ENCODE peak calls at places on chromosome 1, in six cellular contexts. One of them, this sample, is unnamed.

GRCh38 chr1:177246710-177247588 is 76.2 kb downstream of the BRINP2 start:
- DNase-seq in CD4-positive, alpha-beta memory T cell: no peak
- DNase-seq in neural progenitor cell: peak; percentile 28
- DNase-seq in CD8-positive, alpha-beta T cell: no peak
- DNase-seq in GM23248: peak; percentile 36
- DNase-seq in right lobe of liver: no peak
- DNase-seq in this sample: no peak

GRCh38 chr1:45410850-45411509 is 70.7 kb upstream of the MUTYH start:
- DNase-seq in GM23248: peak; percentile 28
- DNase-seq in CD8-positive, alpha-beta T cell: no peak
- DNase-seq in neural progenitor cell: no peak
- DNase-seq in right lobe of liver: no peak
- DNase-seq in CD4-positive, alpha-beta memory T cell: no peak
- DNase-seq in this sample: no peak

GRCh38 chr1:8689431-8690252 is 127.8 kb downstream of the RERE start:
- DNase-seq in CD8-positive, alpha-beta T cell: no peak
- DNase-seq in GM23248: no peak
- DNase-seq in CD4-positive, alpha-beta memory T cell: no peak
- DNase-seq in right lobe of liver: no peak
- DNase-seq in neural progenitor cell: no peak
- DNase-seq in this sample: no peak

GRCh38 chr1:219215477-219215876 is 41.8 kb downstream of the LYPLAL1 start:
- DNase-seq in CD4-positive, alpha-beta memory T cell: no peak
- DNase-seq in neural progenitor cell: no peak
- DNase-seq in CD8-positive, alpha-beta T cell: no peak
- DNase-seq in GM23248: no peak
- DNase-seq in right lobe of liver: no peak
- DNase-seq in this sample: no peak

GRCh38 chr1:208252126-208252853 is 8.1 kb upstream of the PLXNA2 start:
- DNase-seq in CD8-positive, alpha-beta T cell: no peak
- DNase-seq in GM23248: peak; percentile 17
- DNase-seq in CD4-positive, alpha-beta memory T cell: no peak
- DNase-seq in right lobe of liver: peak; percentile 63
- DNase-seq in neural progenitor cell: peak; percentile 49
- DNase-seq in this sample: no peak

GRCh38 chr1:226001852-226002666 is 2.9 kb upstream of the SDE2 start:
- DNase-seq in GM23248: peak; percentile 81
- DNase-seq in neural progenitor cell: no peak
- DNase-seq in CD8-positive, alpha-beta T cell: peak; percentile 21
- DNase-seq in right lobe of liver: peak; percentile 69
- DNase-seq in CD4-positive, alpha-beta memory T cell: peak; percentile 69
- DNase-seq in this sample: no peak

GRCh38 chr1:22880174-22880601 is 92.5 kb downstream of the LACTBL1 start:
- DNase-seq in right lobe of liver: no peak
- DNase-seq in GM23248: peak; percentile 56
- DNase-seq in CD8-positive, alpha-beta T cell: no peak
- DNase-seq in neural progenitor cell: no peak
- DNase-seq in CD4-positive, alpha-beta memory T cell: no peak
- DNase-seq in this sample: no peak

GRCh38 chr1:5968161-5968736 is 24.0 kb downstream of the NPHP4 start:
- DNase-seq in GM23248: no peak
- DNase-seq in CD4-positive, alpha-beta memory T cell: no peak
- DNase-seq in right lobe of liver: no peak
- DNase-seq in neural progenitor cell: no peak
- DNase-seq in CD8-positive, alpha-beta T cell: no peak
- DNase-seq in this sample: no peak

GRCh38 chr1:32724678-32725594 is 22.4 kb upstream of the SYNC start:
- DNase-seq in CD8-positive, alpha-beta T cell: no peak
- DNase-seq in CD4-positive, alpha-beta memory T cell: no peak
- DNase-seq in right lobe of liver: no peak
- DNase-seq in neural progenitor cell: peak; percentile 41
- DNase-seq in GM23248: peak; percentile 97
- DNase-seq in this sample: peak; percentile 85

GRCh38 chr1:41672173-41672572 is 187.7 kb upstream of the EDN2 start:
- DNase-seq in neural progenitor cell: no peak
- DNase-seq in right lobe of liver: no peak
- DNase-seq in CD4-positive, alpha-beta memory T cell: no peak
- DNase-seq in CD8-positive, alpha-beta T cell: no peak
- DNase-seq in GM23248: peak; percentile 86
- DNase-seq in this sample: peak; percentile 85

GRCh38 chr1:8214501-8215173 is 103.3 kb upstream of the SLC45A1 start:
- DNase-seq in CD8-positive, alpha-beta T cell: no peak
- DNase-seq in CD4-positive, alpha-beta memory T cell: no peak
- DNase-seq in right lobe of liver: no peak
- DNase-seq in GM23248: no peak
- DNase-seq in neural progenitor cell: no peak
- DNase-seq in this sample: no peak

GRCh38 chr1:65079941-65080340 is 68.1 kb upstream of the AK4 start:
- DNase-seq in GM23248: peak; percentile 74
- DNase-seq in CD8-positive, alpha-beta T cell: no peak
- DNase-seq in CD4-positive, alpha-beta memory T cell: no peak
- DNase-seq in right lobe of liver: no peak
- DNase-seq in neural progenitor cell: no peak
- DNase-seq in this sample: no peak

GRCh38 chr1:13588946-13589345 is 5.3 kb downstream of the PDPN start:
- DNase-seq in CD4-positive, alpha-beta memory T cell: no peak
- DNase-seq in neural progenitor cell: no peak
- DNase-seq in right lobe of liver: no peak
- DNase-seq in GM23248: no peak
- DNase-seq in CD8-positive, alpha-beta T cell: no peak
- DNase-seq in this sample: no peak

GRCh38 chr1:182569939-182570610 is 19.0 kb downstream of the RNASEL start:
- DNase-seq in CD4-positive, alpha-beta memory T cell: no peak
- DNase-seq in CD8-positive, alpha-beta T cell: no peak
- DNase-seq in right lobe of liver: no peak
- DNase-seq in neural progenitor cell: no peak
- DNase-seq in GM23248: no peak
- DNase-seq in this sample: no peak

GRCh38 chr1:83832194-83832593 is 166.7 kb downstream of the TTLL7 start:
- DNase-seq in neural progenitor cell: no peak
- DNase-seq in CD8-positive, alpha-beta T cell: no peak
- DNase-seq in right lobe of liver: no peak
- DNase-seq in CD4-positive, alpha-beta memory T cell: no peak
- DNase-seq in GM23248: no peak
- DNase-seq in this sample: no peak

GRCh38 chr1:225329041-225329440 is 98.8 kb downstream of the LBR start:
- DNase-seq in right lobe of liver: no peak
- DNase-seq in CD4-positive, alpha-beta memory T cell: no peak
- DNase-seq in GM23248: no peak
- DNase-seq in CD8-positive, alpha-beta T cell: no peak
- DNase-seq in neural progenitor cell: no peak
- DNase-seq in this sample: no peak

GRCh38 chr1:200410566-200410878 is 686 bp upstream of the ZNF281 start:
- DNase-seq in GM23248: peak; percentile 33
- DNase-seq in CD8-positive, alpha-beta T cell: no peak
- DNase-seq in neural progenitor cell: peak; percentile 52
- DNase-seq in right lobe of liver: no peak
- DNase-seq in CD4-positive, alpha-beta memory T cell: peak; percentile 39
- DNase-seq in this sample: no peak

GRCh38 chr1:19010995-19011696 is 54.7 kb upstream of the IFFO2 start:
- DNase-seq in right lobe of liver: peak; percentile 84
- DNase-seq in CD4-positive, alpha-beta memory T cell: peak; percentile 44
- DNase-seq in CD8-positive, alpha-beta T cell: peak; percentile 51
- DNase-seq in neural progenitor cell: peak; percentile 55
- DNase-seq in GM23248: peak; percentile 99
- DNase-seq in this sample: peak; percentile 90

GRCh38 chr1:63774617-63775417 is 1.0 kb downstream of the ROR1 start:
- DNase-seq in CD8-positive, alpha-beta T cell: no peak
- DNase-seq in right lobe of liver: peak; percentile 57
- DNase-seq in CD4-positive, alpha-beta memory T cell: peak; percentile 6
- DNase-seq in neural progenitor cell: peak; percentile 94
- DNase-seq in GM23248: peak; percentile 75
- DNase-seq in this sample: no peak

GRCh38 chr1:230176871-230177411 is 109.9 kb downstream of the GALNT2 start:
- DNase-seq in neural progenitor cell: peak; percentile 62
- DNase-seq in CD4-positive, alpha-beta memory T cell: no peak
- DNase-seq in right lobe of liver: no peak
- DNase-seq in CD8-positive, alpha-beta T cell: no peak
- DNase-seq in GM23248: peak; percentile 68
- DNase-seq in this sample: no peak

GRCh38 chr1:111192643-111193519 is 7.6 kb downstream of the DENND2D start:
- DNase-seq in GM23248: peak; percentile 41
- DNase-seq in CD4-positive, alpha-beta memory T cell: no peak
- DNase-seq in neural progenitor cell: no peak
- DNase-seq in CD8-positive, alpha-beta T cell: no peak
- DNase-seq in right lobe of liver: no peak
- DNase-seq in this sample: no peak

GRCh38 chr1:51858892-51859291 is 19.6 kb downstream of the NRDC start:
- DNase-seq in GM23248: no peak
- DNase-seq in neural progenitor cell: no peak
- DNase-seq in CD8-positive, alpha-beta T cell: no peak
- DNase-seq in right lobe of liver: no peak
- DNase-seq in CD4-positive, alpha-beta memory T cell: no peak
- DNase-seq in this sample: no peak

GRCh38 chr1:94236630-94237290 is 624 bp downstream of the ARHGAP29 start:
- DNase-seq in GM23248: peak; percentile 71
- DNase-seq in CD8-positive, alpha-beta T cell: no peak
- DNase-seq in CD4-positive, alpha-beta memory T cell: no peak
- DNase-seq in right lobe of liver: peak; percentile 61
- DNase-seq in neural progenitor cell: peak; percentile 70
- DNase-seq in this sample: no peak

GRCh38 chr1:106037526-106037925 is 1018.9 kb upstream of the PRMT6 start:
- DNase-seq in neural progenitor cell: no peak
- DNase-seq in CD4-positive, alpha-beta memory T cell: no peak
- DNase-seq in CD8-positive, alpha-beta T cell: no peak
- DNase-seq in right lobe of liver: no peak
- DNase-seq in GM23248: no peak
- DNase-seq in this sample: no peak

GRCh38 chr1:18528616-18529015 is 47.9 kb downstream of the KLHDC7A start:
- DNase-seq in neural progenitor cell: no peak
- DNase-seq in right lobe of liver: no peak
- DNase-seq in GM23248: no peak
- DNase-seq in CD8-positive, alpha-beta T cell: no peak
- DNase-seq in CD4-positive, alpha-beta memory T cell: no peak
- DNase-seq in this sample: no peak

GRCh38 chr1:2807036-2807435 is 5.5 kb upstream of the TTC34 start:
- DNase-seq in right lobe of liver: peak; percentile 25
- DNase-seq in CD8-positive, alpha-beta T cell: no peak
- DNase-seq in neural progenitor cell: no peak
- DNase-seq in CD4-positive, alpha-beta memory T cell: no peak
- DNase-seq in GM23248: no peak
- DNase-seq in this sample: no peak

GRCh38 chr1:2808386-2808705 is 6.9 kb upstream of the TTC34 start:
- DNase-seq in CD4-positive, alpha-beta memory T cell: no peak
- DNase-seq in neural progenitor cell: no peak
- DNase-seq in right lobe of liver: no peak
- DNase-seq in CD8-positive, alpha-beta T cell: no peak
- DNase-seq in GM23248: no peak
- DNase-seq in this sample: no peak

GRCh38 chr1:2808831-2809605 is 7.5 kb upstream of the TTC34 start:
- DNase-seq in CD4-positive, alpha-beta memory T cell: no peak
- DNase-seq in right lobe of liver: no peak
- DNase-seq in neural progenitor cell: no peak
- DNase-seq in CD8-positive, alpha-beta T cell: no peak
- DNase-seq in GM23248: no peak
- DNase-seq in this sample: no peak

GRCh38 chr1:2809656-2810055 is 8.2 kb upstream of the TTC34 start:
- DNase-seq in right lobe of liver: no peak
- DNase-seq in CD4-positive, alpha-beta memory T cell: no peak
- DNase-seq in neural progenitor cell: no peak
- DNase-seq in CD8-positive, alpha-beta T cell: no peak
- DNase-seq in GM23248: no peak
- DNase-seq in this sample: no peak

GRCh38 chr1:2807678-2808385 is 6.3 kb upstream of the TTC34 start:
- DNase-seq in CD4-positive, alpha-beta memory T cell: no peak
- DNase-seq in CD8-positive, alpha-beta T cell: no peak
- DNase-seq in neural progenitor cell: no peak
- DNase-seq in right lobe of liver: no peak
- DNase-seq in GM23248: no peak
- DNase-seq in this sample: no peak
- H3K9me3 ChIP-seq in CD4-positive, alpha-beta memory T cell: no peaks in the 10 kb centered on the region
- H3K9me3 ChIP-seq in CD8-positive, alpha-beta T cell: no peaks in the 10 kb centered on the region
- H3K9me3 ChIP-seq in neural progenitor cell: no peaks in the 10 kb centered on the region
- H3K9me3 ChIP-seq in right lobe of liver: no peaks in the 10 kb centered on the region
- H3K9me3 ChIP-seq in GM23248: no peaks in the 10 kb centered on the region
- H3K9me3 ChIP-seq in this sample: peaks cover 4% of the 10 kb centered on the region

GRCh38 chr1:164605254-164606091 is 46.5 kb downstream of the PBX1 start:
- DNase-seq in CD8-positive, alpha-beta T cell: no peak
- DNase-seq in CD4-positive, alpha-beta memory T cell: no peak
- DNase-seq in GM23248: no peak
- DNase-seq in right lobe of liver: no peak
- DNase-seq in neural progenitor cell: peak; percentile 66
- DNase-seq in this sample: no peak

GRCh38 chr1:164602142-164602429 is 43.1 kb downstream of the PBX1 start:
- DNase-seq in GM23248: peak; percentile 24
- DNase-seq in CD8-positive, alpha-beta T cell: no peak
- DNase-seq in CD4-positive, alpha-beta memory T cell: no peak
- DNase-seq in neural progenitor cell: no peak
- DNase-seq in right lobe of liver: no peak
- DNase-seq in this sample: no peak

GRCh38 chr1:164604541-164604940 is 45.6 kb downstream of the PBX1 start:
- DNase-seq in GM23248: peak; percentile 63
- DNase-seq in right lobe of liver: no peak
- DNase-seq in CD8-positive, alpha-beta T cell: no peak
- DNase-seq in CD4-positive, alpha-beta memory T cell: no peak
- DNase-seq in neural progenitor cell: no peak
- DNase-seq in this sample: no peak

GRCh38 chr1:164601399-164602141 is 42.6 kb downstream of the PBX1 start:
- DNase-seq in CD4-positive, alpha-beta memory T cell: no peak
- DNase-seq in CD8-positive, alpha-beta T cell: no peak
- DNase-seq in neural progenitor cell: no peak
- DNase-seq in right lobe of liver: no peak
- DNase-seq in GM23248: no peak
- DNase-seq in this sample: no peak

GRCh38 chr1:164602480-164603093 is 43.6 kb downstream of the PBX1 start:
- DNase-seq in GM23248: peak; percentile 74
- DNase-seq in neural progenitor cell: peak; percentile 81
- DNase-seq in CD4-positive, alpha-beta memory T cell: no peak
- DNase-seq in CD8-positive, alpha-beta T cell: no peak
- DNase-seq in right lobe of liver: no peak
- DNase-seq in this sample: no peak
- H3K4me3 ChIP-seq in GM23248: peak overlapping the region; percentile 60
- H3K4me3 ChIP-seq in neural progenitor cell: peak overlapping the region; percentile 31
- H3K4me3 ChIP-seq in CD4-positive, alpha-beta memory T cell: no peak overlapping the region
- H3K4me3 ChIP-seq in CD8-positive, alpha-beta T cell: no peak overlapping the region
- H3K4me3 ChIP-seq in right lobe of liver: no peak overlapping the region
- H3K4me3 ChIP-seq in this sample: no peak overlapping the region

GRCh38 chr1:9892563-9893528 is 17.2 kb downstream of the CTNNBIP1 start:
- DNase-seq in neural progenitor cell: peak; percentile 65
- DNase-seq in CD4-positive, alpha-beta memory T cell: no peak
- DNase-seq in GM23248: peak; percentile 94
- DNase-seq in CD8-positive, alpha-beta T cell: no peak
- DNase-seq in right lobe of liver: peak; percentile 48
- DNase-seq in this sample: no peak
- H3K4me1 ChIP-seq in neural progenitor cell: peaks cover 48% of the 10 kb centered on the region
- H3K4me1 ChIP-seq in CD4-positive, alpha-beta memory T cell: no peaks in the 10 kb centered on the region
- H3K4me1 ChIP-seq in GM23248: peaks cover 42% of the 10 kb centered on the region
- H3K4me1 ChIP-seq in CD8-positive, alpha-beta T cell: no peaks in the 10 kb centered on the region
- H3K4me1 ChIP-seq in right lobe of liver: no peaks in the 10 kb centered on the region
- H3K4me1 ChIP-seq in this sample: peaks cover 56% of the 10 kb centered on the region

DNA sequence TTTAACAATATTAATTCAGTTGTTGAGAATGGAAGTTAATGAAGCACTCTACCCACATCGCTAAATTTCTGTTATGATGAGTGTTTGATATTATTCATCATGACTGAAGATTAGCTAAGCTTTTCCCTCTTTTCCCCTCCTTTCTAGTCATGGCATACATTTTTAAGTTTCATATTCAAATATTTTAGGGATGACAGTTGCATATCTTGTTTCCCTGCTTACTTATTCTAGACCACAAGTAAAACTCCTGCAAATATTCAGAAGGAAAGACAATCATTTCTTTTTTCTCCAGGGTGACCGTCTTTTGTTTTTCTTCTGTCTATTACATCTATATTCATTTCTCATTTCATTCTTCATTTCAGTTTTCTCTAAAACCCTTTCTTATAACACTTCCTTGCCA is 906.0 kb downstream of the ADGRL2 start:
- DNase-seq in right lobe of liver: no peak
- DNase-seq in GM23248: no peak
- DNase-seq in neural progenitor cell: no peak
- DNase-seq in CD8-positive, alpha-beta T cell: no peak
- DNase-seq in CD4-positive, alpha-beta memory T cell: no peak
- DNase-seq in this sample: no peak
- H3K9me3 ChIP-seq in right lobe of liver: no peaks in the 10 kb centered on the region
- H3K9me3 ChIP-seq in GM23248: no peaks in the 10 kb centered on the region
- H3K9me3 ChIP-seq in neural progenitor cell: no peaks in the 10 kb centered on the region
- H3K9me3 ChIP-seq in CD8-positive, alpha-beta T cell: no peaks in the 10 kb centered on the region
- H3K9me3 ChIP-seq in CD4-positive, alpha-beta memory T cell: no peaks in the 10 kb centered on the region
- H3K9me3 ChIP-seq in this sample: no peaks in the 10 kb centered on the region

This sample was measured in RWPE2.